ENCODE peak calls at places on chromosomes 5 and 9, in nine cellular contexts. X is thyroid gland, D is BE2C, E is endothelial cell, V is lung, Y is Calu3, L is heart right ventricle, Q is fibroblast of lung, J is IMR-90. O is an unnamed sample.

GRCh38 chr5:171695804-171696203 is 89.8 kb upstream of the SMIM23 start:
- DNase-seq in X (no peak), D (no peak), E (no peak), V (no peak), Y (no peak), L (no peak), Q (no peak), J (no peak), O (no peak)

GRCh38 chr5:59785701-59786100 is 107.8 kb downstream of the PDE4D start:
- DNase-seq in X (no peak), D (no peak), E (no peak), V (no peak), Y (no peak), L (no peak), Q (no peak), J (no peak), O (no peak)

GRCh38 chr5:134552301-134552700 is 26.8 kb downstream of the JADE2 start:
- DNase-seq in X (peak), D (no peak), E (no peak), V (peak), Y (peak), L (peak), Q (peak), J (peak), O (no peak)

GRCh38 chr9:133584167-133584558 is 25.0 kb downstream of the FAM163B start:
- DNase-seq in X (no peak), D (no peak), E (no peak), V (no peak), Y (no peak), L (no peak), Q (no peak), J (no peak), O (no peak)

GRCh38 chr5:53010819-53011218 is 21.7 kb downstream of the ITGA2 start:
- DNase-seq in X (no peak), D (no peak), E (no peak), V (no peak), Y (no peak), L (no peak), Q (peak), J (peak), O (no peak)

GRCh38 chr5:38715671-38716070 is 130.1 kb upstream of the OSMR start:
- DNase-seq in X (no peak), D (no peak), E (peak), V (no peak), Y (peak), L (no peak), Q (no peak), J (peak), O (no peak)

GRCh38 chr9:70594546-70594945 is 180.1 kb upstream of the KLF9 start:
- DNase-seq in X (no peak), D (no peak), E (no peak), V (no peak), Y (no peak), L (no peak), Q (peak), J (no peak), O (no peak)

GRCh38 chr9:123867034-123867433 is 62.9 kb downstream of the DENND1A start:
- DNase-seq in X (no peak), D (no peak), E (no peak), V (no peak), Y (no peak), L (no peak), Q (no peak), J (no peak), O (no peak)

GRCh38 chr9:15977438-15977837 is 424.6 kb downstream of the CCDC171 start:
- DNase-seq in X (no peak), D (no peak), E (no peak), V (no peak), Y (no peak), L (no peak), Q (peak), J (no peak), O (no peak)

GRCh38 chr9:2677927-2678889 is 39.1 kb upstream of the KCNV2 start:
- DNase-seq in X (no peak), D (no peak), E (no peak), V (no peak), Y (no peak), L (no peak), Q (no peak), J (no peak), O (no peak)

GRCh38 chr9:96383165-96383939 is at the start of gene SLC35D2:
- DNase-seq in X (peak), D (peak), E (peak), V (peak), Y (peak), L (peak), Q (peak), J (peak), O (peak)

GRCh38 chr5:96743805-96744559 is 63.8 kb downstream of the ERAP1 start:
- DNase-seq in X (no peak), D (no peak), E (no peak), V (no peak), Y (no peak), L (no peak), Q (no peak), J (no peak), O (no peak)

GRCh38 chr9:137809038-137809630 is 68.4 kb upstream of the CACNA1B start:
- DNase-seq in X (no peak), D (no peak), E (no peak), V (no peak), Y (no peak), L (no peak), Q (no peak), J (no peak), O (no peak)

GRCh38 chr5:125486634-125487033 is 740.2 kb upstream of the ZNF608 start:
- DNase-seq in X (no peak), D (no peak), E (no peak), V (no peak), Y (no peak), L (no peak), Q (peak), J (peak), O (no peak)

GRCh38 chr9:125634040-125634717 is 72.8 kb downstream of the MAPKAP1 start:
- DNase-seq in X (no peak), D (no peak), E (no peak), V (no peak), Y (no peak), L (no peak), Q (peak), J (peak), O (no peak)

GRCh38 chr5:131671409-131671808 is 36.4 kb upstream of the RAPGEF6 start:
- DNase-seq in X (no peak), D (no peak), E (no peak), V (no peak), Y (no peak), L (no peak), Q (no peak), J (no peak), O (no peak)

GRCh38 chr9:131675437-131676022 is 64.3 kb downstream of the RAPGEF1 start:
- DNase-seq in X (no peak), D (no peak), E (no peak), V (no peak), Y (no peak), L (no peak), Q (no peak), J (no peak), O (no peak)

GRCh38 chr5:16934123-16934522 is 2.0 kb downstream of the MYO10 start:
- DNase-seq in X (peak), D (peak), E (peak), V (peak), Y (peak), L (peak), Q (peak), J (peak), O (peak)

GRCh38 chr5:109659901-109660300 is 29.8 kb upstream of the MAN2A1 start:
- DNase-seq in X (no peak), D (no peak), E (no peak), V (no peak), Y (no peak), L (no peak), Q (no peak), J (no peak), O (no peak)

GRCh38 chr5:175464414-175465233 is 13.7 kb upstream of the SFXN1 start:
- DNase-seq in X (peak), D (peak), E (peak), V (peak), Y (peak), L (no peak), Q (peak), J (peak), O (peak)

GRCh38 chr9:121498487-121499176 is 1.0 kb downstream of the GGTA1 start:
- DNase-seq in X (peak), D (no peak), E (peak), V (no peak), Y (peak), L (peak), Q (peak), J (peak), O (peak)
- TF ChIP-seq CTCF in X (no peak), D (no peak), E (no peak), V (no peak), Y (peak), L (no peak), Q (no peak), J (no peak), O (no peak)

GRCh38 chr5:95644351-95645042 is 2.1 kb upstream of the RFESD start:
- DNase-seq in X (peak), D (peak), E (peak), V (peak), Y (peak), L (no peak), Q (peak), J (peak), O (peak)

GRCh38 chr5:95647886-95648860 is 1.6 kb downstream of the RFESD start:
- DNase-seq in X (no peak), D (no peak), E (no peak), V (no peak), Y (no peak), L (no peak), Q (peak), J (peak), O (no peak)

GRCh38 chr5:95643152-95643551 is 3.4 kb upstream of the RFESD start:
- DNase-seq in X (no peak), D (no peak), E (no peak), V (no peak), Y (no peak), L (no peak), Q (no peak), J (no peak), O (no peak)

GRCh38 chr5:95647331-95647659 is 718 bp downstream of the RFESD start:
- DNase-seq in X (no peak), D (no peak), E (no peak), V (no peak), Y (no peak), L (no peak), Q (no peak), J (no peak), O (no peak)

GRCh38 chr5:95646569-95647330 is at the start of gene RFESD:
- DNase-seq in X (peak), D (peak), E (peak), V (peak), Y (peak), L (peak), Q (peak), J (peak), O (peak)
- TF ChIP-seq CTCF in X (no peak), D (peak), E (no peak), V (peak), Y (peak), L (no peak), Q (no peak), J (peak), O (peak)

GRCh38 chr5:92887254-92887653 is 693.8 kb downstream of the NR2F1-AS1 start:
- DNase-seq in X (no peak), D (no peak), E (no peak), V (no peak), Y (no peak), L (no peak), Q (no peak), J (no peak), O (no peak)

GRCh38 chr5:92889140-92889539 is 691.9 kb downstream of the NR2F1-AS1 start:
- DNase-seq in X (no peak), D (no peak), E (no peak), V (no peak), Y (no peak), L (no peak), Q (no peak), J (no peak), O (no peak)

GRCh38 chr5:92886751-92887150 is 694.3 kb downstream of the NR2F1-AS1 start:
- DNase-seq in X (no peak), D (no peak), E (no peak), V (no peak), Y (no peak), L (no peak), Q (no peak), J (no peak), O (no peak)

GRCh38 chr5:92884464-92884863 is 696.6 kb downstream of the NR2F1-AS1 start:
- DNase-seq in X (no peak), D (no peak), E (no peak), V (no peak), Y (no peak), L (no peak), Q (no peak), J (no peak), O (no peak)

GRCh38 chr5:92885950-92886349 is 695.1 kb downstream of the NR2F1-AS1 start:
- DNase-seq in X (no peak), D (peak), E (peak), V (no peak), Y (no peak), L (no peak), Q (no peak), J (no peak), O (no peak)
- TF ChIP-seq CTCF in X (no peak), D (peak), E (no peak), V (no peak), Y (peak), L (no peak), Q (no peak), J (no peak), O (no peak)

DNA sequence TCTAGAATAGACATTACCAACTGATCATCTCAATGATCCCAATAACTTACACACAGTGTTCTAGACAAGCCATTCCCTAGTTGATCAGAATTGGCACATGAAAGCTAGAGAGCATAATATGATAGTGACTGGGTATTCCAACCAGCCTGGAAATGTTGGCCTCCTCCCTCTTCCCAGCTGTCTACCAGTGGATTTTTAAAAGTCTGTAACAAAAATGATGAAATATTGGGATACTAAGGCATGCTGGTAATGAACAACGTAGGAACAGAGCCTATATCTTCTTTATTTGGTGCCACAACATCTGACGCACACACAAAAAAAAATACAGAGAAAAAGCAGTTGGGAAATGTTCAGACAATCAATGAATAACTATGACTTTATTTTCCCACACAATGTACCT is 34.8 kb downstream of the TRIM32 start:
- DNase-seq in X (no peak), D (no peak), E (no peak), V (no peak), Y (no peak), L (no peak), Q (no peak), J (no peak), O (no peak)
- TF ChIP-seq CTCF in X (no peak), D (no peak), E (no peak), V (no peak), Y (no peak), L (no peak), Q (no peak), J (no peak), O (no peak)

GRCh38 chr5:44603496-44604272 is 205.1 kb upstream of the MRPS30 start:
- DNase-seq in X (no peak), D (peak), E (peak), V (no peak), Y (no peak), L (no peak), Q (no peak), J (no peak), O (no peak)

DNA sequence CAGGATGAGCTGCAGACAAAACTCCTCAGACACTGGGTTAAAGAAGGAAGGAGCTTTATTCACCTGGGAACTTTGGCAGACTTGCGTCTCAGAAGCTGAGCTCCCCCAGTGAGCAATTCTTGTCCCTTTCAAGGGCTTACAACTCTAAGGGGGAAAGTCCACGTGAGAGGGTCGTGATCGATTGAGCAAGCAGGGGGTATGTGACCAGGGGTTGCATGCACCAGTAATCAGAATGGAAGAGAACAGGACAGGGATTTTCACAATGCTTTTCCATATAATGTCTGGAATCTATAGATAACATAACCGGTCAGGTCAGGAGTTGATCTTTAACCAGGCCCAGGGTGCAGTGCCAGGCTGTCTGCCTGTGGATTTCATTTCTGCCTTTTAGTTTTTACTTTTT is 202.8 kb upstream of the MRPS30 start:
- DNase-seq in X (no peak), D (no peak), E (no peak), V (no peak), Y (peak), L (no peak), Q (no peak), J (no peak), O (no peak)
- TF ChIP-seq CTCF in X (no peak), D (no peak), E (no peak), V (no peak), Y (no peak), L (no peak), Q (no peak), J (no peak), O (no peak)

GRCh38 chr5:79109527-79110492 is 1.8 kb upstream of the BHMT start:
- DNase-seq in X (no peak), D (no peak), E (peak), V (no peak), Y (peak), L (no peak), Q (no peak), J (no peak), O (peak)

GRCh38 chr5:79111387-79111959 is at the start of gene BHMT:
- DNase-seq in X (no peak), D (no peak), E (no peak), V (no peak), Y (no peak), L (no peak), Q (no peak), J (no peak), O (no peak)

GRCh38 chr5:79107020-79107796 is 4.4 kb upstream of the BHMT start:
- DNase-seq in X (no peak), D (no peak), E (no peak), V (no peak), Y (no peak), L (no peak), Q (peak), J (peak), O (no peak)

GRCh38 chr5:79108792-79109191 is 2.8 kb upstream of the BHMT start:
- DNase-seq in X (no peak), D (no peak), E (no peak), V (no peak), Y (no peak), L (no peak), Q (no peak), J (no peak), O (no peak)

GRCh38 chr5:79105868-79106267 is 5.7 kb upstream of the BHMT start:
- DNase-seq in X (no peak), D (no peak), E (no peak), V (no peak), Y (no peak), L (no peak), Q (no peak), J (no peak), O (no peak)
- TF ChIP-seq CTCF in X (no peak), D (peak), E (peak), V (no peak), Y (no peak), L (no peak), Q (no peak), J (no peak), O (no peak)

GRCh38 chr9:135864447-135865049 is 42.8 kb downstream of the CAMSAP1 start:
- DNase-seq in X (peak), D (peak), E (peak), V (peak), Y (peak), L (peak), Q (peak), J (peak), O (peak)
- TF ChIP-seq CTCF in X (peak), D (peak), E (peak), V (peak), Y (peak), L (peak), Q (peak), J (peak), O (peak)